ENCODE peak calls at places on chromosomes 6 and 20, in five cellular contexts. F is AG04450, G is epithelial cell of proximal tubule, M is heart left ventricle, B is upper lobe of right lung. U is an unnamed sample.

GRCh38 chr6:155150967-155151671 is 112.7 kb upstream of the CLDN20 start:
- DNase-seq in F (no peak), G (no peak), M (no peak), B (no peak), U (no peak)

GRCh38 chr20:54995021-54995420 is 519.6 kb downstream of the DOK5 start:
- DNase-seq in F (no peak), G (no peak), M (no peak), B (no peak), U (no peak)

GRCh38 chr6:11744753-11745152 is 33.9 kb downstream of the ADTRP start:
- DNase-seq in F (peak), G (peak), M (peak), B (no peak), U (peak)

GRCh38 chr20:36861875-36862801 is 13.8 kb upstream of the TLDC2 start:
- DNase-seq in F (no peak), G (no peak), M (peak), B (peak), U (peak)

GRCh38 chr6:7697820-7698623 is 27.9 kb upstream of the BMP6 start:
- DNase-seq in F (peak), G (peak), M (peak), B (no peak), U (peak)

GRCh38 chr20:15596220-15596875 is 976.9 kb downstream of the KIF16B start:
- DNase-seq in F (no peak), G (no peak), M (no peak), B (no peak), U (no peak)

GRCh38 chr20:17856024-17856564 is 112.5 kb downstream of the SNX5 start:
- DNase-seq in F (no peak), G (no peak), M (no peak), B (peak), U (peak)

GRCh38 chr6:131172237-131172636 is 37.0 kb downstream of the AKAP7 start:
- DNase-seq in F (no peak), G (no peak), M (no peak), B (no peak), U (peak)

GRCh38 chr20:56716806-56717205 is 87.7 kb downstream of the TFAP2C start:
- DNase-seq in F (no peak), G (no peak), M (no peak), B (no peak), U (no peak)

GRCh38 chr6:8820313-8820712 is 385.0 kb upstream of the SLC35B3 start:
- DNase-seq in F (no peak), G (no peak), M (no peak), B (no peak), U (no peak)

GRCh38 chr20:37661536-37661935 is 32.3 kb upstream of the CTNNBL1 start:
- DNase-seq in F (no peak), G (no peak), M (no peak), B (no peak), U (no peak)

GRCh38 chr6:144899161-144899560 is 614.0 kb downstream of the UTRN start:
- DNase-seq in F (peak), G (no peak), M (no peak), B (no peak), U (peak)

GRCh38 chr20:49597825-49598395 is 30.0 kb upstream of the PTGIS start:
- DNase-seq in F (no peak), G (no peak), M (no peak), B (no peak), U (no peak)

GRCh38 chr6:95143408-95144180 is 433.7 kb upstream of the MANEA start:
- DNase-seq in F (no peak), G (no peak), M (no peak), B (no peak), U (no peak)

GRCh38 chr6:74578339-74578738 is 627.5 kb downstream of the COL12A1 start:
- DNase-seq in F (peak), G (peak), M (no peak), B (no peak), U (peak)

GRCh38 chr6:70119218-70119835 is 183.6 kb downstream of the COL9A1 start:
- DNase-seq in F (no peak), G (no peak), M (no peak), B (no peak), U (no peak)

GRCh38 chr6:163137036-163137435 is 277.5 kb upstream of the QKI start:
- DNase-seq in F (no peak), G (no peak), M (no peak), B (no peak), U (no peak)

GRCh38 chr6:136284909-136285308 is 4.7 kb downstream of the BCLAF1 start:
- DNase-seq in F (peak), G (peak), M (no peak), B (no peak), U (peak)

GRCh38 chr6:136289579-136290405 is at the start of gene BCLAF1:
- DNase-seq in F (peak), G (peak), M (peak), B (peak), U (peak)

GRCh38 chr6:136288566-136289326 is 900 bp downstream of the BCLAF1 start:
- DNase-seq in F (peak), G (peak), M (peak), B (peak), U (peak)

GRCh38 chr6:136290406-136291010 is 862 bp upstream of the BCLAF1 start:
- DNase-seq in F (peak), G (peak), M (peak), B (peak), U (peak)

DNA sequence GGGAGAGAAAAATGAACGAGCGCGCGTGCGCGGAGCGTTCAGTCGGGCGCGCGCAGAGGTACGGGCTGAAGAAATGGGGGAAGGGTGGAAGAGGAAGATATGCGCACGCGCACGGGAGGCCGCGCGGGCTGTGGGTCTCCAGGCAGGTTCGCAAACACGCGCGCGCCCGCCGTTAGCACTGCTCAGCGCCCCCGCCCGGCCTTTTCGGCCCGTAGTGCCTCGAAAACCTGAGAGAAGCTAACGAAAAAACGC is 393 bp downstream of the BCLAF1 start:
- DNase-seq in F (peak), G (no peak), M (peak), B (peak), U (peak)
- TF ChIP-seq CTCF in F (no peak), G (no peak), M (no peak), B (no peak), U (no peak)

DNA sequence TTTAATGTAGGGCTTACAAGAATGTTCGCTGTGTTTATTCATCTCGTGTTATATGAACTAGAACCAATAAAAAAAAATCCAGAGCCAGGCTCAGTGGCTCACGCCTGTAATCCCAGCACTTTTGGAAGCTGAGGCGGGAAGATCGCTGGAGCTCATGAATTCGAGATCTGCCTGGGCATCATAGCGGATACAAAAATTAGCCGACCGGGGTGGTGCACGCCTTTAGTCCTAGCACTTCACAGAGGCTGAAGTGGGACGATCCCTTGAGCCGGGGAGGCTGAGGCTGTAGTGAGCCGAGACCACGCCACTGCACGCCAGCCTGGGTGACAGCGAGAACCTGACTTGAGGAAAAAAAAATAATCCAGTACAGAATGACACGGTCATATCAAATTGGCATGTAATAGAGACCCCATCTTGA is 46.2 kb downstream of the OR2B2 start:
- DNase-seq in F (no peak), G (no peak), M (no peak), B (no peak), U (peak)
- H3K4me3 ChIP-seq in F (peak), G (peak), M (peak), B (peak), U (peak)

GRCh38 chr6:112086744-112087135 is 542 bp downstream of the TUBE1 start:
- DNase-seq in F (no peak), G (peak), M (no peak), B (no peak), U (peak)
- TF ChIP-seq CTCF in F (peak), G (peak), M (no peak), B (peak), U (peak)

DNA sequence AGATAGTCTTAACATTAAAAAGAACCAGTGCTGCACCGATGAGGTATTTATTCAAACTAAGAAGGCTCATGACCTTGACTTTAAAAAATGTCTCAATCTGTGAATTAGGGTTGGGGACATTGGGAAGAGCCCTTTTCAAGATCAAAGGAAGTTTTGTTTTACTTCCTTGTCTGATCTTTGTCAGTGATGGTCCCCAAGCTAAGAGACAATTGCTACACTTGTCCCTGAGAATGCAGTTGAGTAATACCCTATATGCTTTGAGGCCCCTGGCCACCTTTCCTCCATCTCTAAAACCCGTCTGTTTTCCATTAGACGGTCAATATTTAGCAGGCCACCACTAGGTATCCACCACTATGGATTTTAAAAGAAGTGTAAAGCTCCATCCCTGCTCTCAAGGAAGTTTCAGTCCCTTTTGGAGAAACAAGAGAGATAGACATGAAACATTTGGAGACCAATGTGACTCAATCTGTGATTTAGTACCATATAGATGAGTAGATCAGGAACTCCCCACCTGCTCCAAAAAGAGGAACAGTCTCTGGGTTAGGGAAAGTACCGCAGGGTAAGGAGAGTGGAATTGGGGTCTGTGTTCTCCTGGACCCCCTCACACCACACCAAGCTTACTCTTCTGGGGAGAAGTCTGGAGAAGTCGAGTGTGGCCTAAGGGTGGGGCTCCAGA is 99.1 kb upstream of the ISM1 start:
- DNase-seq in F (no peak), G (no peak), M (no peak), B (no peak), U (no peak)
- H3K4me3 ChIP-seq in F (no peak), G (no peak), M (no peak), B (no peak), U (no peak)

DNA sequence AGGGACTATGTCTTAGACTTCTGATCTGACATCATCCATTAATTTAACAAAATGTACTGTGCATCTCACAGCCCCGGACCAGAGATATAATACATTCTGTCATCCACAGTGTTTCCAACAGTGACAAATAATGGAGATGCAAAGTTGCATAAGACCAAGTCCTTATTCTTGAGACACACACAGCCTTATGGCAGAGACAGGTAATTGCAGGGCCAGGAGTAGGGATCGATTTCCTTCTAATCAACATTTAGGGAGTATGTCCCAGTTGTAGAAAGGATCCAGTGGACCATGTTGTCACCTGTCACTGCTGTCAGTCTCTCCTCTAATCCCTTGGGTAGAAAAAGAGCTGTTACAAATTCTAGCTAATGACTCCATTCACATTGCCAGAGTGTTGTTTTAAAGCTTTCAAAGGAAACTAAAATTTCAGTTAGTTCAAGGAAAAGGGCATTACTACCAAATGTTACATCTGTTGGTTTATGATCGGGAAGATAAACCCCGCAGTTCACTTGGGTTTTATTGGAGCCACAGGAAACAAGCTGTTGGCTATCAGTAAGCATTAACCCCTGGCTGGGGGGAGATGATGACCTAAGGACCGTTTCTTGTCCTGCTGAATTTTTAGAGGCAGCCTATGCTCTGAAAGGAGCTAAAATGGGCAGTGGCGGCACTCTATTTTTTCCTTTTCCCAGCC is 111.4 kb upstream of the ATXN1 start:
- DNase-seq in F (no peak), G (no peak), M (no peak), B (no peak), U (peak)
- TF ChIP-seq CTCF in F (peak), G (peak), M (no peak), B (no peak), U (peak)

U was measured in fibroblast of villous mesenchyme.